ENCODE peak calls at places on chromosomes 4 and X, in five cellular contexts. One of them, this sample, is unnamed.

GRCh38 chr4:44558206-44558605 is 93.2 kb downstream of the YIPF7 start:
- DNase-seq in CD4-positive, CD25-positive, alpha-beta regulatory T cell: no peak
- DNase-seq in astrocyte: peak; percentile 23
- DNase-seq in MG63: no peak
- DNase-seq in CD8-positive, alpha-beta T cell: no peak
- DNase-seq in this sample: no peak

GRCh38 chr4:28225689-28226353 is 1365.2 kb downstream of the STIM2 start:
- DNase-seq in CD4-positive, CD25-positive, alpha-beta regulatory T cell: no peak
- DNase-seq in astrocyte: no peak
- DNase-seq in CD8-positive, alpha-beta T cell: no peak
- DNase-seq in MG63: no peak
- DNase-seq in this sample: no peak

GRCh38 chrX:16946971-16947562 is 609 bp downstream of the REPS2 start:
- DNase-seq in CD4-positive, CD25-positive, alpha-beta regulatory T cell: no peak
- DNase-seq in astrocyte: no peak
- DNase-seq in MG63: no peak
- DNase-seq in CD8-positive, alpha-beta T cell: no peak
- DNase-seq in this sample: no peak

GRCh38 chr4:121692261-121692660 is 4.5 kb downstream of the ANXA5 start:
- DNase-seq in CD4-positive, CD25-positive, alpha-beta regulatory T cell: no peak
- DNase-seq in CD8-positive, alpha-beta T cell: no peak
- DNase-seq in MG63: no peak
- DNase-seq in astrocyte: no peak
- DNase-seq in this sample: no peak

GRCh38 chrX:104288961-104289360 is 34.2 kb upstream of the ESX1 start:
- DNase-seq in MG63: no peak
- DNase-seq in astrocyte: peak; percentile 16
- DNase-seq in CD8-positive, alpha-beta T cell: no peak
- DNase-seq in CD4-positive, CD25-positive, alpha-beta regulatory T cell: no peak
- DNase-seq in this sample: no peak

GRCh38 chr4:1793496-1793840 is 375 bp downstream of the FGFR3 start:
- DNase-seq in MG63: no peak
- DNase-seq in CD8-positive, alpha-beta T cell: no peak
- DNase-seq in astrocyte: no peak
- DNase-seq in CD4-positive, CD25-positive, alpha-beta regulatory T cell: peak; percentile 8
- DNase-seq in this sample: no peak

GRCh38 chrX:10897768-10898167 is 213.4 kb upstream of the HCCS start:
- DNase-seq in CD4-positive, CD25-positive, alpha-beta regulatory T cell: no peak
- DNase-seq in MG63: no peak
- DNase-seq in astrocyte: no peak
- DNase-seq in CD8-positive, alpha-beta T cell: no peak
- DNase-seq in this sample: no peak

GRCh38 chr4:1201851-1202525 is 29.6 kb upstream of the SPON2 start:
- DNase-seq in CD4-positive, CD25-positive, alpha-beta regulatory T cell: peak; percentile 65
- DNase-seq in astrocyte: peak; percentile 61
- DNase-seq in CD8-positive, alpha-beta T cell: peak; percentile 66
- DNase-seq in MG63: no peak
- DNase-seq in this sample: peak; percentile 38

GRCh38 chr4:38673109-38673978 is 9.3 kb downstream of the KLF3 start:
- DNase-seq in CD4-positive, CD25-positive, alpha-beta regulatory T cell: no peak
- DNase-seq in MG63: peak; percentile 70
- DNase-seq in astrocyte: no peak
- DNase-seq in CD8-positive, alpha-beta T cell: no peak
- DNase-seq in this sample: no peak

GRCh38 chr4:52640808-52641595 is 18.1 kb downstream of the USP46 start:
- DNase-seq in astrocyte: peak; percentile 76
- DNase-seq in MG63: peak; percentile 43
- DNase-seq in CD8-positive, alpha-beta T cell: no peak
- DNase-seq in CD4-positive, CD25-positive, alpha-beta regulatory T cell: no peak
- DNase-seq in this sample: peak; percentile 59

GRCh38 chrX:47706575-47706974 is 47.6 kb upstream of the UXT start:
- DNase-seq in astrocyte: peak; percentile 53
- DNase-seq in CD4-positive, CD25-positive, alpha-beta regulatory T cell: no peak
- DNase-seq in CD8-positive, alpha-beta T cell: no peak
- DNase-seq in MG63: no peak
- DNase-seq in this sample: peak; percentile 7

GRCh38 chrX:81414630-81415029 is 212.7 kb downstream of the SH3BGRL start:
- DNase-seq in astrocyte: no peak
- DNase-seq in CD4-positive, CD25-positive, alpha-beta regulatory T cell: no peak
- DNase-seq in MG63: no peak
- DNase-seq in CD8-positive, alpha-beta T cell: no peak
- DNase-seq in this sample: no peak

GRCh38 chr4:143188325-143189088 is 3.8 kb downstream of the USP38 start:
- DNase-seq in CD4-positive, CD25-positive, alpha-beta regulatory T cell: no peak
- DNase-seq in MG63: no peak
- DNase-seq in CD8-positive, alpha-beta T cell: no peak
- DNase-seq in astrocyte: no peak
- DNase-seq in this sample: no peak

GRCh38 chrX:82058728-82059127 is 856.8 kb downstream of the SH3BGRL start:
- DNase-seq in MG63: no peak
- DNase-seq in CD8-positive, alpha-beta T cell: no peak
- DNase-seq in CD4-positive, CD25-positive, alpha-beta regulatory T cell: no peak
- DNase-seq in astrocyte: no peak
- DNase-seq in this sample: no peak

GRCh38 chr4:15479913-15480185 is 10.2 kb downstream of the CC2D2A start:
- DNase-seq in CD8-positive, alpha-beta T cell: no peak
- DNase-seq in astrocyte: peak; percentile 59
- DNase-seq in MG63: no peak
- DNase-seq in CD4-positive, CD25-positive, alpha-beta regulatory T cell: no peak
- DNase-seq in this sample: peak; percentile 78

GRCh38 chr4:177308842-177309524 is 691 bp upstream of the NEIL3 start:
- DNase-seq in CD4-positive, CD25-positive, alpha-beta regulatory T cell: no peak
- DNase-seq in astrocyte: no peak
- DNase-seq in MG63: no peak
- DNase-seq in CD8-positive, alpha-beta T cell: no peak
- DNase-seq in this sample: no peak
- H3K4me3 ChIP-seq in CD4-positive, CD25-positive, alpha-beta regulatory T cell: peak overlapping the region; percentile 98
- H3K4me3 ChIP-seq in astrocyte: peak overlapping the region; percentile 90
- H3K4me3 ChIP-seq in MG63: peak overlapping the region; percentile 79
- H3K4me3 ChIP-seq in CD8-positive, alpha-beta T cell: peak overlapping the region; percentile 50
- H3K4me3 ChIP-seq in this sample: peak overlapping the region; percentile 69

DNA sequence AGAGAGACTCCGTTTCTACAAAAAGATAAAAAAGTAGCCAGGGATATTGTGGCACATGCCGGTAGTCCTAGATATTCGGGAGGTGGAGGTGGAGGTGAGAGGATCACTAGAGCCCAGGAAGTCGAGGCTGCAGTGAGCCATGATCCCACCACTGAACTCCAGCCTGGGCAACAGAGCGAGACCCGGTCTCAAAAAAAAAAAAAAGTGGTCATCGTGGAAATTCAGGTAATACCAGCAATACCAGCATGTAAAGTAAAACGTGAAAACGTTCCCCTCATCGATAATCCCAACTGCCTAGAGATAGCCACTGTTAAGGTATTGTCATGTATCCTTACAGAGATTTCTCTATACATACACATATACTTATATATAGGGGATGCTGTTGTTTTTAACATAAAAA is 1.5 kb downstream of the MAGT1 start:
- DNase-seq in astrocyte: no peak
- DNase-seq in MG63: no peak
- DNase-seq in CD8-positive, alpha-beta T cell: no peak
- DNase-seq in CD4-positive, CD25-positive, alpha-beta regulatory T cell: no peak
- DNase-seq in this sample: no peak
- H3K4me3 ChIP-seq in astrocyte: peak overlapping the region; percentile 98
- H3K4me3 ChIP-seq in MG63: peak overlapping the region; percentile 92
- H3K4me3 ChIP-seq in CD8-positive, alpha-beta T cell: peak overlapping the region; percentile 69
- H3K4me3 ChIP-seq in CD4-positive, CD25-positive, alpha-beta regulatory T cell: peak overlapping the region; percentile 95
- H3K4me3 ChIP-seq in this sample: no peak overlapping the region

DNA sequence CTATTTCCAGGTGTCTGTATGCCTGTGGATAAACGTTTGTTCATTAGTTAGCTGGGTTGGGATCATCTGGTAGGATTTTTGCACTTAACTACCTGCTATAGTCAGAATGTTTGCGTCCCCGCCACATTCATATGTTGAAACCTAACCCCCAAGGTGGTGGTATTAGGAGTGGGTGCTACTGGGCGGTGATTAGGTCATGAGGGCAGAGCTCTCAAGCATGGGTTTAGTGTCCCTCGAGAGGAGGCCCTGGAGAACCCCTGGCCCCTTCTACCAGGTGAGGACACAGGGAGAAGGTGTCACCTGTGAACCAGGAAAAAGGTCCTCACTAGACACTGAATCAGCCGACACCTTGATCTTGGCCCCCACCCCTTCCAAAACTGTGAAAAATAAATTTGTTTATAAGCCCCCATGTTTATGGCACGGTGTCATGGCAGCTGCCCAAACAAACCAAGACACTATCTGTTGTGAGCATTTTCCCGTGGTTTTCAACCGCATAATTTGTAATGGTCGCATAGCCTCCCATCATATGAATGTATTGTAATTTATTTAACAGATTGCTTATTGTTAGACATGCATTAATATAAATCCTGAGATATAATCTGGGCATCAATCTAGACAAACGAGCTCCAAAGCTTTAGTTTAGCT is 92.7 kb upstream of the TRIM2 start:
- DNase-seq in CD8-positive, alpha-beta T cell: no peak
- DNase-seq in CD4-positive, CD25-positive, alpha-beta regulatory T cell: no peak
- DNase-seq in MG63: no peak
- DNase-seq in astrocyte: no peak
- DNase-seq in this sample: no peak
- H3K4me3 ChIP-seq in CD8-positive, alpha-beta T cell: no peak overlapping the region
- H3K4me3 ChIP-seq in CD4-positive, CD25-positive, alpha-beta regulatory T cell: no peak overlapping the region
- H3K4me3 ChIP-seq in MG63: no peak overlapping the region
- H3K4me3 ChIP-seq in astrocyte: no peak overlapping the region
- H3K4me3 ChIP-seq in this sample: no peak overlapping the region

DNA sequence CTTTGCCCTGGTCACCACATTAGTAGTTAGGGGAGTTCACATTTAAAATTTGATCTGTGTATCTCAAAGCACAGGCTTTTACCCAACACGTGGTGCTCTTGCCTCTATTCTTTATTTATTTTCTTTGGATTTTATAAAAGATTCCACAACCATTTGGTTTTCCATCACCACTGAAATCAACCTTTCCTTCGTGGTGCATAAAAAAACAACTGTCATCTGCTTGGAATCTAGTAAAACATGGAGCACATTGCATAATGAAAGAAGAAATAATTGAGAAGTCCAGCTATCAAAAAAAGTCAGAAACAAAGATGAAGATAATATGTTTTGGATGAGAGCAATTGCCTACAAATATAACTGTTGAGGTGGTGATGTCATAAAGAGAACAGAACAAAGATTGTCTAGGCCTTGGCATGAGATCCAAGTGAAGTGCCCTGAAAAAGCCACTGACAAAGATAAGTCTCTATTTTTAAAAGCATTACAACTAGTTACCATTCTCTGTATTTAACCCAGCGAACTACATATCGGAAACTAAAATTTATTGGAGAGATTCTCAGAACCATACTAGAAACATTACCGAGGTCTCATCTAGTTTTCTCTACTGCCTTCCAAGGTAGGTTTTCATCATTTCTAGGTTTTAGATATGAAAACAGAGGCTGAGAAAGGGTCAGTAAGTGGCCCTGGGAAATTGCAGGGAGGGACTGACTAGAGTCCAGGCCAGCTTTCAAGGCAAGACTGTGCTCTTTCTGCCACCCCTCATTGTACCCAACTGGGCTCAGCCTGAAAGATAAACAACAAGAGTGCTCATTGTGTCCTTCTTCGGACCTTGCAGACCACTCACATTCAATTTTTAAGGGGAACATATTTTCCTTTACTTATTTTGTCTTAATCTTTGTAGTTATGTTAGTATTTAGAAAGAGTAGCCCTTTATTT is 127.3 kb downstream of the MAD2L1 start:
- DNase-seq in MG63: no peak
- DNase-seq in astrocyte: peak; percentile 19
- DNase-seq in CD4-positive, CD25-positive, alpha-beta regulatory T cell: no peak
- DNase-seq in CD8-positive, alpha-beta T cell: no peak
- DNase-seq in this sample: peak; percentile 2
- H3K4me3 ChIP-seq in MG63: no peak overlapping the region
- H3K4me3 ChIP-seq in astrocyte: no peak overlapping the region
- H3K4me3 ChIP-seq in CD4-positive, CD25-positive, alpha-beta regulatory T cell: no peak overlapping the region
- H3K4me3 ChIP-seq in CD8-positive, alpha-beta T cell: no peak overlapping the region
- H3K4me3 ChIP-seq in this sample: no peak overlapping the region

GRCh38 chrX:154020500-154021115 is 906 bp upstream of the IRAK1 start:
- DNase-seq in MG63: no peak
- DNase-seq in CD8-positive, alpha-beta T cell: no peak
- DNase-seq in CD4-positive, CD25-positive, alpha-beta regulatory T cell: no peak
- DNase-seq in astrocyte: no peak
- DNase-seq in this sample: no peak
- H3K4me3 ChIP-seq in MG63: peak overlapping the region; percentile 58
- H3K4me3 ChIP-seq in CD8-positive, alpha-beta T cell: peak overlapping the region; percentile 54
- H3K4me3 ChIP-seq in CD4-positive, CD25-positive, alpha-beta regulatory T cell: peak overlapping the region; percentile 55
- H3K4me3 ChIP-seq in astrocyte: peak overlapping the region; percentile 39
- H3K4me3 ChIP-seq in this sample: peak overlapping the region; percentile 48

DNA sequence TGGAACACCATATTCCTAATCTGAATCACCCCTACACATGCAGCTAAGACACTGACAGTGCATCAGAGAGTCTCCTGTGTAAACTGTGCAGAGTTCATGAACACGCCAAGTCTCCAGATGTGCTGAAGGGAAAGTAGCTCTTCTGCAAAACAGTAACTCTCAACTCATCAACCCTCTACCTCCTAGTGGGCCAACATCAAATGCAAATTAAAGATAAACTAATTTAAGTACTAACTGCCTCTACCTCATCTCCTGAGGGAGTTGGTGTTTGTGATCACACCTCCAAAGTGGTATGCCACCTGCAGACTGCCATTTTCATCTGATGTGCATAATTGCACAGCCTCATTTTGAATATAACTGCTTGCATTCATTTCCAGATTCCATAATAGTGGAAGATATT is 73.5 kb downstream of the MOSPD2 start:
- DNase-seq in CD4-positive, CD25-positive, alpha-beta regulatory T cell: no peak
- DNase-seq in MG63: no peak
- DNase-seq in CD8-positive, alpha-beta T cell: no peak
- DNase-seq in astrocyte: no peak
- DNase-seq in this sample: no peak
- H3K4me3 ChIP-seq in CD4-positive, CD25-positive, alpha-beta regulatory T cell: no peak overlapping the region
- H3K4me3 ChIP-seq in MG63: no peak overlapping the region
- H3K4me3 ChIP-seq in CD8-positive, alpha-beta T cell: no peak overlapping the region
- H3K4me3 ChIP-seq in astrocyte: no peak overlapping the region
- H3K4me3 ChIP-seq in this sample: no peak overlapping the region

GRCh38 chr4:139552506-139552905 is 3.5 kb downstream of the SETD7 start:
- DNase-seq in MG63: no peak
- DNase-seq in astrocyte: peak; percentile 63
- DNase-seq in CD4-positive, CD25-positive, alpha-beta regulatory T cell: no peak
- DNase-seq in CD8-positive, alpha-beta T cell: no peak
- DNase-seq in this sample: no peak
- H3K4me3 ChIP-seq in MG63: no peak overlapping the region
- H3K4me3 ChIP-seq in astrocyte: no peak overlapping the region
- H3K4me3 ChIP-seq in CD4-positive, CD25-positive, alpha-beta regulatory T cell: no peak overlapping the region
- H3K4me3 ChIP-seq in CD8-positive, alpha-beta T cell: no peak overlapping the region
- H3K4me3 ChIP-seq in this sample: no peak overlapping the region

This sample was measured in brain microvascular endothelial cell.